ENCODE peak calls at places on chromosomes 6 and 20, in eight cellular contexts. G, B, Q, K, I, W, T and U are unnamed samples.
A peak's percentile ranks its signal among the peaks of the same experiment; 100 is the strongest.

GRCh38 chr6:13667655-13668054 is 44.0 kb downstream of the RANBP9 start:
- DNase-seq in G (no peak), Q (no peak), B (no peak), W (no peak), T (no peak), K (no peak), I (no peak), U (no peak)

GRCh38 chr6:33607784-33608161 is 13.3 kb upstream of the ITPR3 start:
- DNase-seq in K (no peak), I (peak; percentile 51), T (no peak), W (peak; percentile 68), G (no peak), Q (no peak), B (no peak), U (peak; percentile 80)

GRCh38 chr6:136586295-136586694 is 36.1 kb upstream of the MAP7 start:
- DNase-seq in I (peak; percentile 28), B (no peak), W (no peak), Q (no peak), T (no peak), K (no peak), G (no peak), U (no peak)

GRCh38 chr6:45494734-45495133 is 117.0 kb upstream of the SUPT3H start:
- DNase-seq in B (no peak), W (no peak), Q (no peak), K (no peak), T (no peak), G (no peak), I (no peak), U (no peak)

GRCh38 chr6:116376149-116376548 is 5.4 kb downstream of the DSE start:
- DNase-seq in G (no peak), B (no peak), K (no peak), W (no peak), T (no peak), I (no peak), Q (no peak), U (no peak)

GRCh38 chr6:142302427-142303190 is 802 bp downstream of the ADGRG6 start:
- DNase-seq in B (no peak), Q (no peak), W (no peak), K (no peak), I (peak; percentile 74), G (no peak), T (no peak), U (no peak)

GRCh38 chr6:2582268-2582667 is 168.5 kb downstream of the MYLK4 start:
- DNase-seq in G (no peak), Q (no peak), I (no peak), W (no peak), B (no peak), K (no peak), T (no peak), U (no peak)

GRCh38 chr6:25360611-25361010 is 81.4 kb downstream of the CARMIL1 start:
- DNase-seq in W (no peak), K (no peak), Q (no peak), T (no peak), I (no peak), B (no peak), G (no peak), U (no peak)

GRCh38 chr6:144150673-144151009 is 324 bp downstream of the STX11 start:
- DNase-seq in G (peak; percentile 3), K (no peak), I (peak; percentile 45), B (no peak), W (peak; percentile 29), Q (no peak), T (peak; percentile 56), U (no peak)

GRCh38 chr20:45479822-45480221 is 10.3 kb downstream of the WFDC2 start:
- DNase-seq in I (no peak), W (no peak), G (no peak), T (no peak), K (no peak), B (no peak), Q (no peak), U (no peak)

GRCh38 chr20:52494244-52494643 is 302.7 kb upstream of the ZFP64 start:
- DNase-seq in T (no peak), G (no peak), K (peak; percentile 39), Q (no peak), I (peak; percentile 10), W (no peak), B (no peak), U (no peak)

GRCh38 chr6:108878942-108879341 is 30.7 kb downstream of the ARMC2 start:
- DNase-seq in Q (no peak), B (no peak), G (no peak), T (no peak), K (no peak), W (no peak), I (no peak), U (no peak)

GRCh38 chr20:45373353-45374100 is 4.6 kb downstream of the TP53TG5 start:
- DNase-seq in W (peak; percentile 95), I (peak; percentile 84), K (peak; percentile 92), T (peak; percentile 89), B (no peak), Q (peak; percentile 84), G (peak; percentile 70), U (peak; percentile 83)

GRCh38 chr6:133761706-133762105 is 127.2 kb upstream of the TCF21 start:
- DNase-seq in W (no peak), I (no peak), K (no peak), G (no peak), T (no peak), B (no peak), Q (no peak), U (no peak)

GRCh38 chr6:19525673-19526072 is 311.5 kb upstream of the ID4 start:
- DNase-seq in Q (no peak), W (no peak), I (no peak), T (no peak), G (no peak), B (no peak), K (no peak), U (no peak)

DNA sequence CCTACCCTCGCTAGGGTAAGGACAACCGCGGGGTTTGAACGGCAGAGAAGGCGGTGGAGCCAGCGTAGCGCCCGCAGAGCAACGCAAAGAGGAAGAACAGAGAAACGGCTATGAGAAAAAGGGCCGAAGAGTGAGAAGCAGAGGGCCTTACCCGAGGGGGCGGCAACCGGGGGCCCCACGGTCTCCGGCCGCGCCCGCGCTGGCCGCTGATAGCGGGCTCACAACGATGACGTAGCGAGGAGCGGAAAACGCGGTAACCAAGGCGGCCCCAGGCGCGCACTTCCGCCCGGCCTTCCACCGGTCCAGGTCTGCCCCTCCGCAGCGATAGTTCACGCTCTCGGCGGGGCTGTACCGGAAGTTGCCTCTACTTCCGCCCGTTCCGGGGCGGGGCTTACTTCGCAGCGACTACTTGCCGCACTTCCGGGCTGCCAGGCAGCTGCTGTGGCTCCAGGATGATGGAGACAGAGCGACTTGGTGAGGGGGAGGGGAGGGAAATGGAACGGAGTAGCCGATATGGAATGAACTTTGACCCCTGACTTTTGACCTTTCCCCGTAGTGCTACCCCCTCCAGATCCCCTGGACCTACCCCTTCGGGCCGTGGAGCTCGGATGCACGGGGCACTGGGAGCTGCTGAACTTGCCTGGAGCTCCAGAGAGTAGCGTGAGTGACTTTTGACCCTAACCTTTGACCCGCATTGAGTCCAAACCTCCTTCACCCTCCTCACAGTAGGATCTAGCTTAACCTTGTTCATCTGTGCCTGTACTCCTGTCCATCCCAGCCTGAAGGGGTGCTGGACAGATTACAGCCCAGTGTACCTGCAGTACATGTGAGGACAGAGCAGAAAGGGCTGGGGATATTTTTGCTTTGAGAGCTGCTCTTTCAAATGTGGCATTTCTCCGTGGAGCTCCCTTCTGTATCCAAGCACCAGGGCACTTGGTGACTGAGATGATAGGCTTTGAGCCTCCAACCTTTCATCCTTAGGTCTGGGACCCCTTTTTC is at the start of the genes NELFE and SKIC2:
- DNase-seq in B (peak; percentile 84), K (peak; percentile 98), I (peak; percentile 96), G (peak; percentile 94), W (peak; percentile 99), Q (peak; percentile 99), T (peak; percentile 98), U (peak; percentile 96)
- TF ChIP-seq POLR2A in B (peak; percentile 71), K (peak; percentile 67), I (peak; percentile 53), G (no peak), W (peak; percentile 80), Q (peak; percentile 55), T (peak; percentile 69), U (peak; percentile 55)

DNA sequence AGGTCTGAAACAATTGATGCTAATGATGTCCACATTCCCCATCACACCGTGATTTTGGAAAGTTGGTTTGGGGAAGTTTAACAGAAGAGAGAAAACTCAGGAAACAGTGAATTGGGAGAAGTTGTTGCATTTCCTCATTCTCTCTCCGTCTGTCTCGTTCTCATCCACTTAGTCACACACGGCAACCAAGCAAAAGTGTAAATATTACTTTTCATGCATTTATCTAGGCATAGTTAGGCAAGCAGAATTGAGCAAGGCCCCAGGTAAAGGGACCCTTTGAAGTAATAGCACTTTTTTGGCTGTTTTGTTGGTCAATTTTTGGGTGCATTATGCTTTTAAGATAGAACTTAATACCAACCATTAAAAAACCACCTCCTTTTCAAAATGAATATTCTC is 137.0 kb upstream of the SULF2 start:
- DNase-seq in G (no peak), T (no peak), I (peak; percentile 35), W (no peak), K (no peak), B (no peak), Q (no peak), U (no peak)
- H3K4me1 ChIP-seq in G (no peaks in the 10 kb centered on the region), T (no peaks in the 10 kb centered on the region), I (peaks cover 11% of the 10 kb centered on the region), W (no peaks in the 10 kb centered on the region), K (no peaks in the 10 kb centered on the region), B (peaks cover 44% of the 10 kb centered on the region), Q (no peaks in the 10 kb centered on the region), U (no peaks in the 10 kb centered on the region)

DNA sequence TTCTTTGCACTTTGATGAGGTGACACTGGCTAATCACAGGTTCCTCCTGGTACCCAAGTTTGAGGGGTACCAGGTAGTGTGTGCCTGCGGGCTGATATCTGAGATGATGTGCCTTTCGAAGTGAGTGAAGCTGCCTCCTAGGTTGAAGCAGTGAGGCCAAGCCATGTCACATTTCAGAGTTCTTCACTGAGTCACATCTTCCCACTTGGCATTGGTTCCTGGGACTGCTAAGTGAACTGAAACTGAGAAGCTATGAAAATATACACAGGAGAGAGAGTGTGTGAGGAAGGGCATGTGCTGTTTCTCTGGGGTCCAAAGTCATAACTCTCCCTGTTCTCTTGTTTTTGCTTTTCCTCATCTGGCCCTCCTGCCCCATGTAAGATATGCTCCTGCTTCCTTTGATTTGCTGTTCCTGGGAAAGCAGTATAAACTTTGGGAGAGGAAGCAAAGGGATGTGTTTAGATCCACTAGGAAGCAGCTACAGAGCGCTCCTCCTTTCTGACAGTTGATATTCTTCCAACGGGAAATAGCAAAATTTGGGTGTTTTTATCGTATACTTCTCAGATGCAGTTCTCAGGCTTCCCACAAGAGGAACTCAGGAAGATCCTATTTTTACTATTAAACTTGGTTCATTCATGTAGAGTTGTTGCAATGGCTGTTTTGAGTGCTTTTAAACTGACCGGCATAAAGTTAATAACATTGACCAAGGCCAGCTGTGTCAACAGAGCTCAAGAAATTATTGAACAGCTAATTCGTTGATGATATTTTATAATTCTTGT is 153.7 kb downstream of the MOXD1 start:
- DNase-seq in T (no peak), G (no peak), I (no peak), K (no peak), W (no peak), Q (no peak), B (no peak), U (no peak)
- TF ChIP-seq CTCF in T (no peak), G (no peak), I (no peak), K (no peak), W (no peak), Q (no peak), B (no peak), U (no peak)

DNA sequence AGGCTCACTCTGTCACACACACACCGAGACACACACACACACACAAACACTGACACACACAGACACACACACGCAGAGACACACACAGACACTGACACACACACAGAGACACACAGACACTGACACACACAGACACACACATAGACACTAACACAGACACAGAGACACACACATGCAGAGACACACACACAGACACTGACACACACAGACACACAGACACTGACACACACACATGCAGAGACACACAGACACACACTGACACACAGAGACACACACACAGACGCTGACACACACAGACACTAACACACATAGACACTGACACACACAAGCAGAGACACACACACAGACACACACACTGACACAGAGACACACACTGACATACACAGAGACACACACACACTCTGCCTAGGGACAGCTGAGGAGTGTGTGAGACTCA is 14.3 kb upstream of the ABHD16B start:
- DNase-seq in G (no peak), B (no peak), W (no peak), Q (no peak), I (no peak), K (no peak), T (no peak), U (no peak)
- TF ChIP-seq POLR2A in G (no peak), B (no peak), W (no peak), Q (no peak), I (no peak), K (no peak), T (no peak), U (no peak)